ENCODE peak calls at places on chromosome 10, in seven cellular contexts. D, Z, Q, B, N, L and P are unnamed samples.

GRCh38 chr10:63375859-63376258 is 89.9 kb downstream of the JMJD1C start:
- DNase-seq in D (no peak), Q (no peak), B (no peak), N (no peak), Z (no peak), L (peak; percentile 72), P (peak; percentile 87)

GRCh38 chr10:91712315-91712714 is 79.4 kb upstream of the PPP1R3C start:
- DNase-seq in Q (no peak), B (no peak), N (no peak), L (no peak), D (no peak), Z (no peak), P (no peak)

GRCh38 chr10:58326967-58327381 is 7.8 kb upstream of the UBE2D1 start:
- DNase-seq in B (peak; percentile 50), Z (peak; percentile 39), D (no peak), L (peak; percentile 52), N (peak; percentile 57), Q (no peak), P (peak; percentile 33)

GRCh38 chr10:607545-608196 is 81.8 kb downstream of the DIP2C start:
- DNase-seq in L (no peak), Q (no peak), D (no peak), Z (peak; percentile 32), B (no peak), N (no peak), P (no peak)

GRCh38 chr10:103919648-103920025 is 1.7 kb upstream of the STN1 start:
- DNase-seq in D (no peak), N (no peak), Z (no peak), Q (no peak), L (no peak), B (no peak), P (no peak)

GRCh38 chr10:47299611-47299988 is 397 bp upstream of the GDF10 start:
- DNase-seq in L (no peak), Q (no peak), Z (no peak), N (no peak), D (no peak), B (no peak), P (no peak)

GRCh38 chr10:93468532-93469213 is 13.5 kb downstream of the MYOF start:
- DNase-seq in N (no peak), Q (no peak), D (no peak), L (peak; percentile 93), B (peak; percentile 74), Z (peak; percentile 94), P (peak; percentile 88)

GRCh38 chr10:28077889-28078288 is 79.0 kb upstream of the ODAD2 start:
- DNase-seq in D (no peak), L (no peak), B (no peak), N (no peak), Q (no peak), Z (peak; percentile 69), P (peak; percentile 37)

GRCh38 chr10:66717221-66717981 is 208.4 kb upstream of the LRRTM3 start:
- DNase-seq in B (no peak), Q (no peak), Z (no peak), L (no peak), D (no peak), N (no peak), P (no peak)

DNA sequence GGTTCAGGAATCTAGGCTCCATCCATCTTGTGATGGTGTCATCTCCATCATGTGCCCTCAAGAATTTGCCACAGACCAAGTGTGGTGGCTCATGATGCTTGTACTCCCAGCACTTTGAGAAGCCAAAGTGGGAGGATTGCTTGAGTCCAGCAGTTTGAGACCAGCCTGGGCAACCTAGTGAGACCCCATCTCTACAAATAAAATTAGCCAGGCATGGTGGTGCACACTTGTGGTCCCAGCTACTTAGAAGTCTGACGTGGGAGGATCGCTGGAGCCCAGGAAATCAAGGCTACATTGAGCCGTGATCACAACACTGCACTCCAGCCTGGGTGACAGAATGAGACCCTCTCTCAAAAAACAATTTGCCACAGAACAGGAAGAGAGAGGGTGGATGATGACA is 53.0 kb upstream of the SEPHS1 start:
- DNase-seq in N (no peak), L (no peak), D (no peak), Z (no peak), B (no peak), Q (no peak), P (no peak)
- H3K4me3 ChIP-seq in N (no peak overlapping the region), L (no peak overlapping the region), D (no peak overlapping the region), Z (no peak overlapping the region), B (no peak overlapping the region), Q (no peak overlapping the region), P (no peak overlapping the region)

DNA sequence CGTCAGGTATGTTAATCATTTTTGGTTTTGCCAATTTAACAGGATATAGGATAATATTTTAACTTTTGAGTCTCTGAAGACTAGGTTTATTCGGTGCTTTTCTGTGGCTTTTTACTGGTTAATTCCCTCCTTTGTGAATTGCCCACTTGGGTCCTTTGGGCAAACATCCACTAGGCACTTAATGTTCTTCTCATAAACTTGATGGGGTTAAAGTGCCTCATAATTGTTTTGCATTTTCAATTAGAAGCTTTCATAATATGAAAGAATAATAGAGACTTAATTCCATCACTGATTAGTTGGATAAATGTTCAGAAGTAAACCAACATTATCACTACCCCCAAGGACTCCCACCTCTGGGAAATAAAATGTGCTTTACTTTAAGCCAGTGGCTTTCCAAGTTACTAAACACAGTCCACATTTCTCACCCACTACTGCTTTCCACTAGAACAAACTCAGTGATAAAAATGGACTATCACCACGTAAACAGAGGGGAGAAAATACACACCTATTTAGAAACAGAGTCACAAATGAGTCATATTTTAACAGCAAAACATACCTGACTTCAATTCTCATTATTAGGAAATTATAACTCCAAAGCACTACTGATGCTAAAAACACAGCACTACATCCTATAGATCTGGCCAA is 41.4 kb downstream of the PARD3 start:
- DNase-seq in Z (no peak), D (no peak), Q (no peak), B (no peak), L (no peak), N (no peak), P (no peak)
- H3K4me1 ChIP-seq in Z (peaks cover 2% of the 10 kb centered on the region), D (peaks cover 5% of the 10 kb centered on the region), Q (no peaks in the 10 kb centered on the region), B (peaks cover 32% of the 10 kb centered on the region), L (peaks cover 6% of the 10 kb centered on the region), N (peaks cover 24% of the 10 kb centered on the region), P (peaks cover 16% of the 10 kb centered on the region)

DNA sequence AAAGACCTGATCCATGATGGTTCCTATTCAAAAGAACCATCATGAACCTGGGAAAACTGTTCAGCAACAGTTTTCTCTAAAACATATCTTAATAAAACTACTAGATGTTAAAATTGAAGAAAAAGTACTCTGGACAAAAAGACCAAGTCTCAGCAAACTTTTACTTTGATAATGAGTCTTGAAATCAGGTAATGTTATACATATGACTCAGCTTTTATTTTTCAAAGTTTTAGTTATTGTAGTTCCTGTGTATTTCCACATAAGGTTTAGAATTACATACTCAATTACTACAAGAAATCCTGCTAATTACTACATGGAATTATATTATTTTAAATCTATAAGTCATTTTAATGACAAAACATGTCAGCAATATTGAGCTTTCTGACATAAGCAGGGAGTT is 42.2 kb downstream of the ZNF33B start:
- DNase-seq in Q (no peak), Z (no peak), B (no peak), N (no peak), L (no peak), D (no peak), P (no peak)
- H3K9me3 ChIP-seq in Q (peaks cover 74% of the 10 kb centered on the region), Z (peaks cover 32% of the 10 kb centered on the region), B (peaks cover 33% of the 10 kb centered on the region), N (peaks cover 58% of the 10 kb centered on the region), L (peaks cover 2% of the 10 kb centered on the region), D (peaks cover 27% of the 10 kb centered on the region), P (peaks cover 51% of the 10 kb centered on the region)

DNA sequence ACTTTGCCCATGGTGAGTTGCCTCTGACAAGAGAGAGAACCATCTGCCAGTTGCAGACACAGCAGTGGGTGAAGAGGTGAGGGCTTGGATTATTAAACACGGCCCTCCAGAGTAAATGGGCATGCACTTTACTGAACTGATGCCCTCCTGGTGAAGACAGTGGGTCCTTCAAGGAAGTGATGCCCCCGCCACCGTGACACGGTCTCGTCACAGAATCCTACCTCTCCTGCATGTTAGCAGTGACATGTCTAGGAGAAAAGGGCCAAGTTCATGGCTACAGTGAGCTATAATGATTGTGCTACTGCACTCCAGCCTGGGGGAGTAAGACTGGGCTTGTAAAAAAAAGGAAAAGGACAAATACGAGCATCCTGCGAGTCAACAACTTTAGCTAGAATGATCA is 2.4 kb downstream of the BNIP3 start:
- DNase-seq in N (no peak), Z (no peak), D (no peak), B (no peak), Q (no peak), L (no peak), P (no peak)
- H3K4me3 ChIP-seq in N (peak overlapping the region; percentile 30), Z (peak overlapping the region; percentile 53), D (peak overlapping the region; percentile 94), B (no peak overlapping the region), Q (no peak overlapping the region), L (peak overlapping the region; percentile 94), P (peak overlapping the region; percentile 94)

DNA sequence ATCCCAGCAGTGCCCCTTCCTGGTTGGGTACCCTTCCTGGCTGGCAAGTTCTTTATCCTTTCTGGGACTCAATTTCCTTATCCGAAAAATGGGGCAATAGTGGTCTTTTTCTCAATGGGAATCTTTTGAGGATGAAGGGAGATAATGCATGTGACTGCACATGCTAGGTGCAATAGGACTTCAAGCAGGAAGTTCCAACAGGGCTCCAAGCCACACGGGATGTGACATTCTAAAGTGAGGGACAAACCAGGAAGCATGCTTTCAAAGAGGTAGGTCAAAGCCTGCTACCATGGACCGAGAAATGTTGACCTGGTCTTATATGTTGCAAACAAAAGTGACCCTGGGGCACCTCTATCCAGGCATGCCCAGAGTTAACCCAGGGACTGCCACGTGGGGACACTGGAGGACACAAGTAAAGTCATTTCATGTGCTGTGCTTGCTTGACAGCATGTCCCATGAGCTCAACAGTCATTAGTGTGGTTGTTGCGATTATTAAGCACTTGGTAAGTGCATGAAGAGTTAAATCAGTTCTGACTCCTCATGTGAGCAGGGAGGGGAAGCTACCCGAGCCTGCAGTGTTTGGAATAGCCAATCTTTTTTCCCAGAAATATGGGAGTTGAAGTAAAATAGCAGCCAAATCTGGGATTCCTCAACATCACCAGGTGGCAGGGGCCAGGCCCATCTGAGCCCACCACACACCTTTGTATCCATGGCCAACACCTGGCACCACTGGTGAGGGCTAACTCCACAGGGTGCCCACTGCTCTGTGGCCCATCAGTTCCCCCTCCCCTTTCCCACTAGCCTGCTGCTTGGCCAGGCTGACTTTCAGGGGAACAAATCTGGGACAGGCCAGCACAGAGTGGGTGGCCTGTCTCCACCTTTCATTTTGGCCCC is 5.7 kb downstream of the ARHGAP22 start:
- DNase-seq in N (no peak), L (no peak), D (no peak), B (no peak), Z (no peak), Q (no peak), P (no peak)
- H3K4me1 ChIP-seq in N (peaks cover 7% of the 10 kb centered on the region), L (peaks cover 29% of the 10 kb centered on the region), D (no peaks in the 10 kb centered on the region), B (no peaks in the 10 kb centered on the region), Z (peaks cover 27% of the 10 kb centered on the region), Q (no peaks in the 10 kb centered on the region), P (peaks cover 29% of the 10 kb centered on the region)

GRCh38 chr10:71351628-71352319 is 32.7 kb downstream of the SLC29A3 start:
- DNase-seq in Z (no peak), B (peak; percentile 19), L (no peak), Q (no peak), N (peak; percentile 61), D (no peak), P (no peak)
- H3K9me3 ChIP-seq in Z (no peaks in the 10 kb centered on the region), B (no peaks in the 10 kb centered on the region), L (no peaks in the 10 kb centered on the region), Q (no peaks in the 10 kb centered on the region), N (no peaks in the 10 kb centered on the region), D (no peaks in the 10 kb centered on the region), P (no peaks in the 10 kb centered on the region)